ENCODE peak calls at places on chromosomes 1 and 21, in six cellular contexts. A is mammary epithelial cell, H is PC-3, W is neural progenitor cell, J is A673, U is K562. C is an unnamed sample.

GRCh38 chr1:53614231-53615021 is 124.5 kb downstream of the GLIS1 start:
- DNase-seq in A (no peak), H (no peak), W (no peak), J (no peak), U (no peak), C (no peak)

GRCh38 chr1:40844079-40844478 is 18.1 kb downstream of the CITED4 start:
- DNase-seq in A (no peak), H (no peak), W (no peak), J (no peak), U (no peak), C (no peak)

GRCh38 chr1:149997585-149998262 is 12.8 kb downstream of the OTUD7B start:
- DNase-seq in A (no peak), H (no peak), W (no peak), J (no peak), U (no peak), C (no peak)

GRCh38 chr1:25710583-25711347 is 89.2 kb upstream of the SELENON start:
- DNase-seq in A (no peak), H (no peak), W (no peak), J (no peak), U (no peak), C (no peak)

GRCh38 chr21:40179167-40179566 is 311.9 kb downstream of the PCP4 start:
- DNase-seq in A (no peak), H (no peak), W (no peak), J (no peak), U (no peak), C (no peak)

GRCh38 chr1:10338047-10338446 is 60.8 kb upstream of the PGD start:
- DNase-seq in A (no peak), H (peak; percentile 40), W (peak; percentile 68), J (peak; percentile 59), U (peak; percentile 63), C (no peak)

GRCh38 chr1:19205403-19205802 is 4.7 kb downstream of the UBR4 start:
- DNase-seq in A (no peak), H (no peak), W (no peak), J (no peak), U (no peak), C (no peak)

GRCh38 chr1:80531182-80531581 is 1269.6 kb upstream of the ADGRL2 start:
- DNase-seq in A (peak; percentile 9), H (no peak), W (no peak), J (no peak), U (no peak), C (no peak)

GRCh38 chr1:166870584-166870983 is 5.5 kb downstream of the TADA1 start:
- DNase-seq in A (no peak), H (no peak), W (no peak), J (no peak), U (no peak), C (no peak)

GRCh38 chr1:162130308-162130707 is 60.8 kb downstream of the NOS1AP start:
- DNase-seq in A (no peak), H (no peak), W (no peak), J (no peak), U (no peak), C (no peak)

GRCh38 chr1:162133566-162133965 is 64.1 kb downstream of the NOS1AP start:
- DNase-seq in A (no peak), H (peak; percentile 41), W (no peak), J (peak; percentile 77), U (no peak), C (no peak)

GRCh38 chr1:162131405-162132321 is 62.2 kb downstream of the NOS1AP start:
- DNase-seq in A (no peak), H (no peak), W (no peak), J (no peak), U (no peak), C (no peak)

DNA sequence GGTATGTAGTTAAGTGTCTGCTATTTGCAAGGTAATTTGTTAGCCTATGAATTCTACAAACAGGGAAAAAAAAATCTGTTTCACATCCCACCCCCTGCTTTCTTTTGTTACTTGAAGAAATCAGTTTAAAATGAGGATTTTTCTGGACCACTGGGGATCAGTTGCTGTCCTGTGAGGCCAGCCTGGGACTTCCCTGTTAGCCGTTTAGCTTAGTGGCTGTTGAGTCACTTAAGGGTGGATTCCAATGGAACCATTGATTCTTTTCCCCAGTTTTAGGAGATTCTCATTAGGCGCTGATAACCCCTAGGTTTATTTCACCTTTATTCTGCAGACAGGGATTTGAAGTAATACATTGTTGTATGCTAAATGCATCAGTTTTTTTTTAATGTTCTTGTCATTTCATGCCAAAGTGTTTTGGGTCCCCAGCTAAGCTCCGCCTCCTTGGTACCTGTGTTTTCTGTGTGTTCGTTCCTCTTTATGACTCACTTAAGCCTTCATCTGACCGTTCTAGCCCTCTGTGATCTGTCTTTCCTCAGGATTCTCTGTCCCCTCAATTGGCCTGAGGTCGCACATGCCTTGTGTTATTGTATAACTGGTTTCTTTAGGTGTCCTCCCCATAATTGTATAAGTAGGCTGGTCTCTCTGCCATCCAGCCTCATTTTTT is 59.3 kb downstream of the NOS1AP start:
- DNase-seq in A (no peak), H (no peak), W (peak; percentile 19), J (no peak), U (no peak), C (no peak)
- TF ChIP-seq EZH2 in A (no peak), H (no peak), W (no peak), J (no peak), U (no peak), C (no peak)

DNA sequence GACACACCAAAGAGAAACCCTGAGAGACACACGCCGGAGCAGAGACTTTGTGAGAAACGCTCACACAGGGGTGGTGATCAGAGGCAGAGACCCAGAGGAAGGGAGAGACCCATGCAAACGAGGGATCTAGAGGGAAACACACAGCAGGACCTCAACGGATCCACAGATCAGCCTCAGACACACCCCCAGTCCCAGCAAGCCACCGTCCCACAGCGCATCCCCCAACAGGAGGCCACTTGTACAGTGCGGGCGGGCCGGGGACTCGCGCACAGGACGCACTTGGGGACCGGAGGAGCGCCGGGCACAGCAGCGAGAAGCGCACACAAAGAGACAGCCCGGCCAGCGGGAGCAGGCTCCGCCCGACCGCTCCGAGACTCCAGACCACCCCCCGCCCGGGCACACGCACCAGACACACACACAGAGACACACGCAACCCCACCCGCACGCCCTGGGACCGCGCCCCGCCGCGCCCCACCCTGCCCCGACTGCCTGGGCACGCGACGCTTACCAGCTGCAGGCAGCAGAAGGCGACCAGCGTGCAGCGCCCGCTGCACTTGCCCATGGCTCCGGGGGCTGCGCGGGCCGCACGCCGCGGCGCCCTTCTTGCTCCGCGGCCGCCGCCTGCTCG is 587 bp downstream of the NKAIN1 start:
- DNase-seq in A (peak; percentile 29), H (no peak), W (peak; percentile 80), J (peak; percentile 50), U (no peak), C (no peak)
- TF ChIP-seq EZH2 in A (peak; percentile 52), H (no peak), W (peak; percentile 42), J (no peak), U (no peak), C (no peak)

DNA sequence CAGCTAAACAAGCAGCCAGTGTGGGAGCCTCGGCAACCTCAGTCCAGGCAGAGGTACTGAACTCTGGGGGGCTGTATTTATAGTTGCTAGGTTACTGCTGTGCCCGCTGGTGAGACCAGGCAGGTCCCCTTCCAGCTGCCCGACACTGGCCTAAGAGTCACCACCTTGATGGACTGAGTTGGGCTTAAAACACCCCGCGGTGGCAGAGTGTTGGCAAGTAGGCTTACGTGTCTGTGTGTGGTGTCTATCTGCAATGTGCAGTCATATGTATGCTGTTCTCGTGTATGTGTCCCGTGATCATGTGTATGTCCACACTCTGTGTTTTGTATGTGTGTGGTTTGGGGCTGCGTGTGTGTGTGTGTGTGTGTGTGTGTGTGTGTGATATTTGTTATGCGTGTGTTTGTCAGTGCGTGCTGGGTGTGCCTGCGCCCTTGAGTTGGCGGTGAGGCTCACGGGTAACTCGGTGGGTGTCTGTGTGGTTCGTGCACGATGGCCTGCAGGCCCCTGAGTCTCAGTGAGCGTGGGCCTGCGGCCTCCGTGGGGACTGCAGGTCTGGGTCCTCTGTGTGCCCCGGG is 65.5 kb downstream of the MEF2D start:
- DNase-seq in A (no peak), H (no peak), W (peak; percentile 42), J (no peak), U (no peak), C (no peak)
- TF ChIP-seq EZH2 in A (peak; percentile 69), H (no peak), W (peak; percentile 72), J (no peak), U (no peak), C (no peak)

GRCh38 chr1:47226121-47226977 is 5.7 kb downstream of the TAL1 start:
- DNase-seq in A (no peak), H (no peak), W (peak; percentile 42), J (no peak), U (no peak), C (no peak)

GRCh38 chr1:47224676-47225399 is 7.2 kb downstream of the TAL1 start:
- DNase-seq in A (no peak), H (no peak), W (peak; percentile 27), J (no peak), U (no peak), C (no peak)

GRCh38 chr1:47227370-47228232 is 4.4 kb downstream of the TAL1 start:
- DNase-seq in A (no peak), H (no peak), W (no peak), J (no peak), U (no peak), C (no peak)

GRCh38 chr1:47223921-47224675 is 7.9 kb downstream of the TAL1 start:
- DNase-seq in A (no peak), H (no peak), W (no peak), J (no peak), U (no peak), C (no peak)

DNA sequence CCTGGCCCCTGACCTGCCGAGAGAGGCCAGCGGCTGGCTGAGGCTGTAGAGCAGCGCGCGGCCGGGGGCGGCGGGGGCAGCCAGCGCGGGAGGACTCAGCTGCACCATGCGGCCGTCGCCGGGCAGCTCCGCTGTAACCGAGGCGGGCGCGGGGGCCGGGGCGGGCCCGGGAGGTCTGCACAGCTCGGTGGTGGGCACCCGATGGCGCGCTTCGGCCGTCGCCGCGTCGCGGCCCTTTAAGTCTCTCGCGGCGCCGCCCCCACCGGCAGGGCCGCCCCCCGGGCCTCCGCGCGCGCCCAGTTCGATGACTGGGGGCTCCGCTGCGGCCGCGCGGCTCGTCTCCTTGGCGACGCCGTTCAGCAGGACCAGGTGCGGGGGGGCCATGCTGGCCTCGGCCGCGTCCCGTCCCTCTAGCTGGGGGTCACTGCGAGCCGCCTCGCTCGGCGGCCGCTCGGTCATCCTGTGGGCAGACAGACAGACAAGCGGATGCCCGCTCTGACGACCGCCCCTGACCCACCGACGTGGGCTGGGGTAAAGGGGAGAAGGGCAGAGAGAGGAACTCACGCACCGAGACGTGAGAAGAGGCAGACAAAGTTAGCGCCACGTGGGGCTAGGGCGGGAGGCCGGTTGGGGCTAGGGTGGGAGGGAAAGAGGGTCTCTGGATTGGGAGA is 6.5 kb downstream of the TAL1 start:
- DNase-seq in A (no peak), H (no peak), W (peak; percentile 76), J (no peak), U (no peak), C (no peak)
- TF ChIP-seq EZH2 in A (peak; percentile 81), H (no peak), W (peak; percentile 98), J (peak; percentile 97), U (no peak), C (no peak)